ENCODE peak calls at places on chromosomes 1 and 21, in nine cellular contexts. U is foreskin fibroblast, S is A549, L is AG09309, R is mesendoderm, Z is HepG2, D is aorta, T is cardiac muscle cell, P is dorsolateral prefrontal cortex. N is an unnamed sample.

GRCh38 chr1:107570768-107571167 is 394.2 kb downstream of the VAV3 start:
- DNase-seq in P (no peak), T (no peak), L (no peak), S (no peak), Z (no peak), R (no peak), U (no peak), D (no peak), N (no peak)

GRCh38 chr1:9593492-9594465 is 5.1 kb downstream of the TMEM201 start:
- DNase-seq in Z (peak), L (no peak), D (peak), P (peak), U (peak), T (peak), R (peak), S (peak), N (no peak)

GRCh38 chr1:7555391-7556185 is 215.5 kb upstream of the VAMP3 start:
- DNase-seq in L (no peak), T (no peak), Z (no peak), P (no peak), S (no peak), U (no peak), R (no peak), D (no peak), N (no peak)

GRCh38 chr1:29121516-29121937 is 2.2 kb downstream of the TMEM200B start:
- DNase-seq in U (no peak), P (no peak), D (no peak), Z (no peak), S (no peak), L (no peak), T (peak), R (no peak), N (no peak)

GRCh38 chr21:46247699-46248460 is 19.3 kb upstream of the LSS start:
- DNase-seq in P (no peak), U (no peak), D (no peak), R (no peak), Z (no peak), T (no peak), S (no peak), L (no peak), N (no peak)

GRCh38 chr1:167542109-167543032 is 11.2 kb downstream of the CREG1 start:
- DNase-seq in D (no peak), T (no peak), Z (peak), U (no peak), S (no peak), L (no peak), R (no peak), P (no peak), N (no peak)

GRCh38 chr1:56409112-56409691 is 170.2 kb downstream of the PLPP3 start:
- DNase-seq in D (no peak), Z (peak), R (peak), U (no peak), T (no peak), L (no peak), P (no peak), S (no peak), N (no peak)

GRCh38 chr1:229408458-229409037 is 25.3 kb downstream of the ACTA1 start:
- DNase-seq in Z (peak), P (no peak), L (no peak), R (peak), U (peak), T (peak), S (no peak), D (no peak), N (peak)

GRCh38 chr1:53393325-53393792 is 65.5 kb upstream of the LRP8 start:
- DNase-seq in U (peak), P (peak), Z (peak), D (peak), T (peak), R (peak), S (peak), L (no peak), N (no peak)

GRCh38 chr21:25818156-25818950 is 83.6 kb downstream of the GABPA start:
- DNase-seq in T (no peak), S (no peak), P (no peak), D (no peak), Z (no peak), R (peak), U (no peak), L (no peak), N (no peak)

GRCh38 chr1:22074803-22075202 is 22.3 kb downstream of the CDC42 start:
- DNase-seq in P (no peak), R (no peak), U (no peak), Z (no peak), D (no peak), S (no peak), T (no peak), L (no peak), N (no peak)

GRCh38 chr1:53947172-53947835 is 1.2 kb downstream of the LRRC42 start:
- DNase-seq in U (no peak), L (no peak), Z (no peak), R (peak), P (no peak), D (no peak), S (no peak), T (no peak), N (no peak)

GRCh38 chr1:162899422-162900168 is 38.6 kb upstream of the CCDC190 start:
- DNase-seq in S (no peak), T (no peak), Z (no peak), P (no peak), R (no peak), L (peak), D (no peak), U (peak), N (peak)

GRCh38 chr1:196546272-196547245 is 61.7 kb downstream of the KCNT2 start:
- DNase-seq in T (no peak), S (no peak), D (no peak), R (no peak), Z (no peak), P (no peak), L (no peak), U (no peak), N (peak)

GRCh38 chr1:89844860-89845259 is 24.0 kb downstream of the LRRC8D start:
- DNase-seq in T (no peak), S (no peak), D (no peak), R (no peak), Z (no peak), U (no peak), L (no peak), P (no peak), N (no peak)

GRCh38 chr1:85328713-85329376 is 52.4 kb upstream of the BCL10 start:
- DNase-seq in S (peak), L (peak), D (no peak), T (no peak), P (no peak), R (peak), U (peak), Z (peak), N (peak)

GRCh38 chr1:117210831-117211261 is at the start of gene VTCN1:
- DNase-seq in T (no peak), U (no peak), S (peak), R (no peak), Z (no peak), P (no peak), D (no peak), L (no peak), N (no peak)

GRCh38 chr21:26522704-26523103 is 50.4 kb downstream of the CYYR1 start:
- DNase-seq in S (no peak), P (no peak), U (no peak), L (no peak), Z (no peak), T (peak), D (no peak), R (no peak), N (no peak)

GRCh38 chr1:40789675-40790430 is 6.3 kb downstream of the KCNQ4 start:
- DNase-seq in R (no peak), U (no peak), D (no peak), P (no peak), S (no peak), T (no peak), Z (no peak), L (no peak), N (no peak)

GRCh38 chr1:115767403-115767802 is 1.1 kb downstream of the CASQ2 start:
- DNase-seq in T (no peak), R (no peak), L (no peak), P (no peak), S (no peak), D (no peak), Z (no peak), U (no peak), N (no peak)

GRCh38 chr1:21937372-21938121 is 437 bp upstream of the HSPG2 start:
- DNase-seq in Z (peak), R (peak), L (no peak), T (peak), S (peak), P (peak), D (peak), U (peak), N (no peak)

GRCh38 chr1:43708006-43708412 is 673 bp downstream of the ST3GAL3 start:
- DNase-seq in D (no peak), R (peak), S (no peak), L (no peak), T (no peak), Z (no peak), P (no peak), U (no peak), N (no peak)

GRCh38 chr1:98044071-98044697 is 123.3 kb upstream of the DPYD start:
- DNase-seq in R (no peak), T (no peak), L (no peak), S (no peak), D (no peak), U (no peak), P (no peak), Z (no peak), N (no peak)

GRCh38 chr1:223811634-223812101 is 34.1 kb downstream of the TP53BP2 start:
- DNase-seq in L (peak), D (no peak), U (no peak), S (peak), T (no peak), P (no peak), Z (peak), R (peak), N (no peak)

GRCh38 chr1:168163670-168164069 is 15.1 kb upstream of the TIPRL start:
- DNase-seq in L (no peak), S (no peak), D (no peak), T (no peak), Z (no peak), R (no peak), U (no peak), P (no peak), N (no peak)

GRCh38 chr1:174692313-174692712 is 244.5 kb downstream of the GPR52 start:
- DNase-seq in T (no peak), Z (peak), D (no peak), U (peak), R (peak), S (peak), L (no peak), P (no peak), N (peak)

GRCh38 chr1:232017057-232017456 is 390.5 kb downstream of the DISC1 start:
- DNase-seq in R (no peak), P (no peak), D (no peak), T (no peak), L (no peak), U (no peak), S (no peak), Z (no peak), N (no peak)

GRCh38 chr1:155043793-155044192 is 7.3 kb upstream of the ADAM15 start:
- DNase-seq in S (no peak), Z (no peak), U (no peak), R (no peak), L (no peak), T (no peak), D (no peak), P (no peak), N (no peak)

GRCh38 chr1:56424744-56425493 is 154.4 kb downstream of the PLPP3 start:
- DNase-seq in L (no peak), S (peak), R (peak), T (peak), U (peak), D (peak), P (no peak), Z (peak), N (peak)

GRCh38 chr1:222334026-222334680 is 213.8 kb downstream of the HHIPL2 start:
- DNase-seq in T (no peak), Z (no peak), P (no peak), S (no peak), R (no peak), L (peak), D (no peak), U (no peak), N (peak)

GRCh38 chr21:44058652-44058964 is 46.5 kb downstream of the TRAPPC10 start:
- DNase-seq in Z (no peak), P (no peak), S (no peak), D (no peak), U (no peak), T (no peak), R (no peak), L (no peak), N (no peak)

GRCh38 chr21:31162079-31162699 is 123.9 kb upstream of the KRTAP19-8 start:
- DNase-seq in U (no peak), T (no peak), P (no peak), R (no peak), Z (no peak), L (no peak), S (no peak), D (no peak), N (no peak)

GRCh38 chr21:36396314-36396713 is 11.1 kb downstream of the CHAF1B start:
- DNase-seq in S (no peak), R (no peak), T (no peak), P (no peak), D (no peak), Z (no peak), U (no peak), L (no peak), N (no peak)

GRCh38 chr1:9815150-9815549 is 8.6 kb downstream of the CLSTN1 start:
- DNase-seq in P (no peak), T (no peak), D (no peak), U (no peak), S (no peak), Z (peak), L (no peak), R (no peak), N (no peak)

GRCh38 chr1:192826791-192827477 is 18.1 kb downstream of the RGS2 start:
- DNase-seq in U (peak), D (no peak), S (peak), T (no peak), P (no peak), R (peak), Z (no peak), L (no peak), N (no peak)

GRCh38 chr1:88985692-88986091 is 6.7 kb downstream of the KYAT3 start:
- DNase-seq in U (no peak), Z (no peak), T (no peak), R (no peak), S (no peak), L (no peak), P (no peak), D (no peak), N (no peak)

GRCh38 chr1:159791461-159791860 is 10.7 kb downstream of the DUSP23 start:
- DNase-seq in S (no peak), R (no peak), D (no peak), Z (no peak), L (no peak), T (no peak), U (no peak), P (no peak), N (no peak)

DNA sequence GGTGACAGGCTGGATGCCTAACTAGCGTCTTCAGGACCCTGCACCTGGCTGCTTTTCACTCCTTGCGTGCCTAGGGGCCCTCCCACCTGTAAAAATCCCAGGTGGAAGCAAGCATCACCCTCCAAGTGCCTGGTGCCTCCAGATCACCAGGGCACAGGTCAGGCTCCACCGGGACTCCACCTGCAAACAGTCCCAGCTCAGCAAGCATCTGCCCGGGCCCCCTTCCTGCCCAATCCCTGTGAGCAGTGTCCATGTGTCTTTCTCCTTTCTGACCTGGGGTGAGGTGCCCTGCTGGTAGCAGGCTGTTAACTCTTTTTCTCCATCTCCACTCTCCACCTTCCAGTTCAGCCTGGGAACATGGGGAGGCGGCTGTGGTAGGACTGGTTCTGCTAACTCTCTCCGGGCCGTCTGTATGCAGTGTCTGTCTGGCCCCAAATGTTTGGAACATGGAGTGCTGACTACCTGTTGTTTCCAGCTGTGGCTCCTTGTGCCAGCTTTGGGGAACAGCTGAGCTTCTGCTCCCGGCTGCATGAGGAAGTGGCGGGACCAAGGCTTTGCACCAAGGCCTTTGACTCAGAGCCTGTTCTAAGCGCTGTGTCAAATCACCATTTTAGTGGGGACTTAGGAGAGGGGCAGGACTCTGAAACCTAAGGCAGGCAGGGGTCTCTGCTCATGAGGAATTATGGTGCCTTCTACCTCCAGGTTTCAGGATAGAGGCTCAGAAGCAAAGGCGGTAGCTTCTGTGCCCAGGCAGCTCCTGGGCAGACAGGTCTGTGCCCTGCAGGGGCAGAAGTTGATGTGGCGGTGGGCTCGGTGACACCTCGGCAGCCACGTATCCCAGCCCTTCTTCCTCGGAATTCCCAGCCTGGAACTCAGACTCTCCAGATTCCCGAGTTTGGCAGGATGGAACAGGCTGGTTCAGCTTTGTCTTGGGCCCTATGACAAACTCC is 5.5 kb downstream of the GPR137B start:
- DNase-seq in D (no peak), U (no peak), P (no peak), L (no peak), T (no peak), Z (no peak), S (no peak), R (no peak), N (no peak)
- H3K4me3 ChIP-seq in D (no peak), U (no peak), P (no peak), L (no peak), T (no peak), Z (no peak), S (no peak), R (no peak), N (no peak)

GRCh38 chr1:207055386-207056001 is 2.4 kb downstream of the PFKFB2 start:
- DNase-seq in L (no peak), S (no peak), P (no peak), D (no peak), T (no peak), Z (no peak), U (no peak), R (no peak), N (no peak)

GRCh38 chr1:207056673-207057072 is 3.6 kb downstream of the PFKFB2 start:
- DNase-seq in U (no peak), D (no peak), T (no peak), S (no peak), P (no peak), R (no peak), L (no peak), Z (no peak), N (no peak)

GRCh38 chr1:207052736-207053545 is at the start of gene PFKFB2:
- DNase-seq in T (peak), P (peak), D (peak), Z (peak), R (peak), S (peak), L (peak), U (peak), N (peak)

GRCh38 chr1:207051615-207051943 is 571 bp upstream of the YOD1 start:
- DNase-seq in L (no peak), P (no peak), D (no peak), Z (no peak), S (no peak), R (no peak), U (no peak), T (no peak), N (no peak)

GRCh38 chr1:207054476-207054875 is 1.4 kb downstream of the PFKFB2 start:
- DNase-seq in U (no peak), P (no peak), T (no peak), Z (no peak), R (no peak), S (no peak), D (no peak), L (no peak), N (no peak)
- H3K4me3 ChIP-seq in U (no peak), P (no peak), T (no peak), Z (no peak), R (no peak), S (no peak), D (no peak), L (no peak), N (no peak)

GRCh38 chr1:36161656-36162531 is 5.9 kb downstream of the MAP7D1 start:
- DNase-seq in L (no peak), P (no peak), D (peak), R (peak), S (no peak), Z (no peak), T (no peak), U (no peak), N (no peak)
- H3K4me3 ChIP-seq in L (no peak), P (peak), D (no peak), R (no peak), S (peak), Z (no peak), T (peak), U (peak), N (peak)

DNA sequence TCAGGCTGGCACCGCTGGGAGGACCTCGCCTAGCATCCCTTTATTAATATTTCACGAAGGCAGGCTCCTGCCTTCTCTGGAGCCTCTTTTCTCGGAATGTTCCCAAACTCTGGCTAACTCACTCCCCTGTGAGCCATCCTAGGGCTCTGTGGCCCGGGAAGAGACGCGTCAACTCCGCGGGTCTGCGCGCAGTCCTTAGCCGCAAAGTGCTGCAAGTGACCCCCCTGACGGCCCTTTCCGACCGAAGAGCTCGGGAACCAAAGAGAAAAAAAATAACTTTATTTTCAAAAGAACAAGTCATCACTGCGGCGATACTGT is 14.6 kb downstream of the NR5A2 start:
- DNase-seq in L (no peak), P (no peak), U (no peak), S (no peak), D (no peak), Z (no peak), R (peak), T (no peak), N (no peak)
- H3K4me3 ChIP-seq in L (peak), P (no peak), U (no peak), S (peak), D (no peak), Z (peak), R (peak), T (peak), N (peak)

GRCh38 chr1:234722267-234722704 is 112.3 kb upstream of the IRF2BP2 start:
- DNase-seq in L (no peak), U (no peak), P (no peak), D (peak), S (no peak), R (no peak), Z (no peak), T (no peak), N (no peak)

GRCh38 chr1:234726359-234726836 is 116.4 kb upstream of the IRF2BP2 start:
- DNase-seq in U (no peak), D (no peak), Z (no peak), R (peak), S (no peak), P (no peak), T (peak), L (no peak), N (peak)

GRCh38 chr1:234725177-234726132 is 115.5 kb upstream of the IRF2BP2 start:
- DNase-seq in D (no peak), U (no peak), Z (no peak), R (peak), L (no peak), S (no peak), T (no peak), P (no peak), N (no peak)

GRCh38 chr1:234722904-234723588 is 113.1 kb upstream of the IRF2BP2 start:
- DNase-seq in U (peak), S (peak), R (peak), P (no peak), D (peak), T (no peak), L (peak), Z (peak), N (peak)

GRCh38 chr1:234724517-234725176 is 114.7 kb upstream of the IRF2BP2 start:
- DNase-seq in S (no peak), P (no peak), D (peak), R (no peak), T (peak), L (no peak), Z (no peak), U (no peak), N (no peak)
- H3K4me3 ChIP-seq in S (peak), P (no peak), D (no peak), R (no peak), T (no peak), L (peak), Z (peak), U (peak), N (peak)

N was measured in skeletal muscle cell.